ENCODE peak calls at places on chromosomes 4 and X, in four cellular contexts. H is BE2C, X is right cardiac atrium, Y is uterus. G is an unnamed sample.
A peak's percentile ranks its signal among the peaks of the same experiment; 100 is the strongest.

GRCh38 chr4:3871181-3871852 is 105.1 kb downstream of the ADRA2C start:
- DNase-seq in Y (no peak), X (no peak), H (peak; percentile 85), G (peak; percentile 15)

GRCh38 chr4:38949416-38950051 is 81.9 kb downstream of the FAM114A1 start:
- DNase-seq in H (no peak), X (no peak), Y (no peak), G (no peak)

GRCh38 chr4:99078336-99078735 is 10.3 kb downstream of the ADH5 start:
- DNase-seq in H (no peak), Y (no peak), X (no peak), G (no peak)

GRCh38 chrX:53682885-53683555 is 3.5 kb downstream of the HUWE1 start:
- DNase-seq in X (no peak), H (peak; percentile 49), Y (peak; percentile 27), G (peak; percentile 81)

GRCh38 chr4:36712013-36712412 is 430.6 kb downstream of the DTHD1 start:
- DNase-seq in H (no peak), Y (no peak), X (no peak), G (peak; percentile 28)

GRCh38 chr4:171130126-171130801 is 682.9 kb upstream of the GALNTL6 start:
- DNase-seq in X (no peak), H (no peak), Y (no peak), G (peak; percentile 88)

GRCh38 chr4:3657917-3658913 is 108.0 kb upstream of the ADRA2C start:
- DNase-seq in X (peak; percentile 71), H (peak; percentile 45), Y (peak; percentile 95), G (no peak)

GRCh38 chrX:123738378-123738955 is 5.6 kb upstream of the THOC2 start:
- DNase-seq in Y (no peak), X (no peak), H (no peak), G (no peak)

GRCh38 chr4:186689476-186689875 is 34.2 kb downstream of the FAT1 start:
- DNase-seq in H (no peak), Y (no peak), X (peak; percentile 45), G (no peak)

GRCh38 chr4:178958725-178959440 is 1516.6 kb upstream of the AGA start:
- DNase-seq in Y (no peak), H (no peak), X (no peak), G (no peak)

GRCh38 chr4:180164799-180165198 is 2078.4 kb upstream of the TENM3 start:
- DNase-seq in H (no peak), Y (no peak), X (no peak), G (no peak)

GRCh38 chr4:2583517-2583916 is 47.1 kb downstream of the FAM193A start:
- DNase-seq in X (no peak), Y (no peak), H (no peak), G (no peak)

GRCh38 chr4:81690871-81691270 is 219.2 kb upstream of the RASGEF1B start:
- DNase-seq in Y (no peak), H (no peak), X (no peak), G (no peak)

GRCh38 chr4:83651846-83652245 is 115.9 kb downstream of the GPAT3 start:
- DNase-seq in X (no peak), Y (no peak), H (no peak), G (no peak)

GRCh38 chrX:77276742-77277141 is 170.4 kb upstream of the FGF16 start:
- DNase-seq in H (no peak), X (no peak), Y (no peak), G (no peak)

GRCh38 chrX:124641737-124642491 is 295.6 kb downstream of the SH2D1A start:
- DNase-seq in X (no peak), H (no peak), Y (no peak), G (no peak)

GRCh38 chr4:20615492-20616136 is 84.6 kb upstream of the PACRGL start:
- DNase-seq in Y (no peak), H (no peak), X (no peak), G (no peak)

GRCh38 chr4:56388311-56388710 is 1.0 kb upstream of the AASDH start:
- DNase-seq in Y (no peak), H (no peak), X (no peak), G (no peak)

GRCh38 chrX:22629105-22629725 is 356.5 kb downstream of the CBLL2 start:
- DNase-seq in X (no peak), H (peak; percentile 6), Y (no peak), G (no peak)

GRCh38 chr4:68337522-68337921 is 12.4 kb downstream of the YTHDC1 start:
- DNase-seq in X (no peak), Y (no peak), H (no peak), G (peak; percentile 23)

GRCh38 chrX:74781507-74782034 is 143.7 kb downstream of the NEXMIF start:
- DNase-seq in Y (no peak), X (no peak), H (no peak), G (no peak)

GRCh38 chr4:158179465-158179864 is 6.6 kb upstream of the GASK1B start:
- DNase-seq in X (no peak), Y (no peak), H (no peak), G (no peak)

GRCh38 chr4:53744446-53745160 is 153.3 kb upstream of the LNX1 start:
- DNase-seq in X (peak; percentile 47), Y (no peak), H (peak; percentile 51), G (no peak)

GRCh38 chr4:143488684-143489083 is 24.8 kb upstream of the SMARCA5 start:
- DNase-seq in X (no peak), H (no peak), Y (no peak), G (no peak)

GRCh38 chr4:83757121-83757621 is 221.3 kb downstream of the GPAT3 start:
- DNase-seq in Y (no peak), X (no peak), H (peak; percentile 82), G (no peak)

GRCh38 chr4:175791221-175791620 is 20.8 kb downstream of the GPM6A start:
- DNase-seq in H (no peak), X (no peak), Y (no peak), G (no peak)

GRCh38 chrX:65673857-65674350 is 6.5 kb downstream of the MSN start:
- DNase-seq in X (no peak), Y (no peak), H (no peak), G (no peak)

GRCh38 chrX:112691361-112691760 is 11.6 kb upstream of the LHFPL1 start:
- DNase-seq in H (no peak), X (no peak), Y (no peak), G (no peak)

GRCh38 chr4:161894014-161894413 is 269.8 kb downstream of the FSTL5 start:
- DNase-seq in X (no peak), H (no peak), Y (no peak), G (no peak)

GRCh38 chrX:15619053-15619772 is 18.5 kb upstream of the ACE2 start:
- DNase-seq in Y (no peak), H (no peak), X (no peak), G (no peak)

GRCh38 chrX:24515447-24515846 is 50.4 kb downstream of the PDK3 start:
- DNase-seq in Y (no peak), H (peak; percentile 8), X (no peak), G (peak; percentile 89)

GRCh38 chrX:124211312-124211942 is 121.0 kb upstream of the TEX13D start:
- DNase-seq in Y (no peak), H (no peak), X (no peak), G (peak; percentile 33)

GRCh38 chrX:41384041-41384705 is 50.2 kb downstream of the DDX3X start:
- DNase-seq in H (no peak), X (peak; percentile 92), Y (peak; percentile 55), G (no peak)

GRCh38 chr4:1969928-1970723 is 38.6 kb downstream of the NELFA start:
- DNase-seq in Y (no peak), X (no peak), H (no peak), G (no peak)

GRCh38 chr4:140112576-140112975 is 41.4 kb downstream of the MAML3 start:
- DNase-seq in Y (no peak), H (no peak), X (no peak), G (no peak)

GRCh38 chr4:33850503-33850902 is 2393.8 kb downstream of the ARAP2 start:
- DNase-seq in X (no peak), H (no peak), Y (no peak), G (no peak)

DNA sequence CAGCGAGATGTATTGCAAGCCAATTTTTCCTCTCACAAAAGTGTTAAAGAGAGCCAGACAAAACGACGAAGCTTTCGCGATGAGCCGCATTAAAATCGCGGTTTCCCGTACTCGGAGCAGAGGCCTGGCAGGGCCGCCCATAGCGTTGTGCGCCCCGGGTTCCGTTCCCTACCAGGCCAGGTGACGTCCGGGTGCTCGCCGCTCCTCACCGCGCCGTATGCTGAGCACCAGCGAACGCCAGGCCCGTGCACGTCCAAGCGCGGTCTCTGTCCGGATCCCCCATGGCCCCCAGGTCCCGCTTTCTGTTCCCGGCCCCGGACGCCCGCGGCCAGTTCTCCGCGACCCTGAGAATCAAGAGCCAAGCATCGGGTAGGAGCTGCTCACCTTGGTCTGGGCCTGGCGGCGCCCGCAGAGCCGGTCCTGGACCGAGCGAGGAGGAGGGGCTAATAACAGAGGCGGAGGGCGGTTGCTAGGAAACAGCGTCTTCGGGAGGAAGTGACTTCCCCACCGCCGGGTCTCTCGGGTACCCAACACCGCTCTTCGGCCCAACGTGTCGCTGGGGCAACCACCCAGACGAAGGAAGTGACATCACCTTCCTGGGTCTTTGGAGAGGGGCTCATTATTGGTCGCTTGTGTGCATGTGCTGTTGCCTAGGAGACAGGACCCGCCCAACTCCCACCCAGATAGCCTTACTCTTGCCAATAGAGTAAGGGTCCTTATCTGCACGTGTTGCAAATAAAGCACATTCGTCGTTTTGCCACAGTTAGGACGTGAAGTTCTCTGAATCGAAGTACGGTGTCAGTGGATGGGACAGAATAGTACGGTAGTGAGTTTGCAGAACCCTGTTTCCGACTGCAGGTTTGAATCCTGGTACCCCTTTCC is at the start of gene MAP9:
- DNase-seq in H (peak; percentile 98), X (peak; percentile 95), Y (peak; percentile 84), G (peak; percentile 96)
- H3K4me3 ChIP-seq in H (peak within 1 kb of the TSS; percentile 83), X (peak within 1 kb of the TSS; percentile 57), Y (peak within 1 kb of the TSS; percentile 76), G (peak within 1 kb of the TSS; percentile 71)

GRCh38 chr4:73726000-73726399 is 14.4 kb upstream of the CXCL8 start:
- DNase-seq in Y (no peak), H (no peak), X (no peak), G (no peak)

GRCh38 chr4:73723945-73724344 is 16.4 kb upstream of the CXCL8 start:
- DNase-seq in H (no peak), X (no peak), Y (no peak), G (no peak)

GRCh38 chr4:73727685-73728084 is 12.7 kb upstream of the CXCL8 start:
- DNase-seq in X (no peak), Y (no peak), H (no peak), G (no peak)

GRCh38 chr4:73723029-73723428 is 17.3 kb upstream of the CXCL8 start:
- DNase-seq in Y (no peak), X (no peak), H (no peak), G (no peak)

GRCh38 chr4:73725499-73725898 is 14.9 kb upstream of the CXCL8 start:
- DNase-seq in Y (no peak), H (no peak), X (no peak), G (no peak)
- H3K4me1 ChIP-seq in Y (no peaks in the 10 kb centered on the region), H (no peaks in the 10 kb centered on the region), X (no peaks in the 10 kb centered on the region), G (no peaks in the 10 kb centered on the region)

GRCh38 chrX:12977761-12978204 is 2.9 kb downstream of the TMSB4X start:
- DNase-seq in X (no peak), H (no peak), Y (no peak), G (no peak)
- H3K4me3 ChIP-seq in X (peak overlapping the region; percentile 81), H (no peak overlapping the region), Y (peak overlapping the region; percentile 50), G (no peak overlapping the region)

GRCh38 chr4:7926822-7927221 is 12.8 kb downstream of the AFAP1 start:
- DNase-seq in X (no peak), Y (no peak), H (no peak), G (no peak)

GRCh38 chr4:7924570-7924969 is 15.1 kb downstream of the AFAP1 start:
- DNase-seq in H (no peak), X (no peak), Y (no peak), G (no peak)

GRCh38 chr4:7932333-7932732 is 7.3 kb downstream of the AFAP1 start:
- DNase-seq in Y (no peak), X (no peak), H (no peak), G (no peak)

GRCh38 chr4:7929530-7929951 is 10.1 kb downstream of the AFAP1 start:
- DNase-seq in H (no peak), X (peak; percentile 61), Y (no peak), G (no peak)

GRCh38 chr4:7928711-7929505 is 10.8 kb downstream of the AFAP1 start:
- DNase-seq in Y (no peak), H (peak; percentile 56), X (no peak), G (peak; percentile 35)
- H3K4me1 ChIP-seq in Y (no peaks in the 10 kb centered on the region), H (peaks cover 12% of the 10 kb centered on the region), X (peaks cover 9% of the 10 kb centered on the region), G (peaks cover 6% of the 10 kb centered on the region)